ENCODE peak calls at places on chromosomes 1 and 21, in five cellular contexts. J is A549, D is mucosa of descending colon, W is mammary epithelial cell, Y is fibroblast of the aortic adventitia. A is an unnamed sample.

GRCh38 chr1:222392571-222392970 is 155.3 kb downstream of the HHIPL2 start:
- DNase-seq in D (no peak), J (no peak), W (no peak), Y (peak), A (no peak)

GRCh38 chr1:35031103-35031452 is 667 bp downstream of the ZMYM6 start:
- DNase-seq in J (peak), Y (peak), D (peak), W (peak), A (peak)

GRCh38 chr1:82162526-82163420 is 362.0 kb downstream of the ADGRL2 start:
- DNase-seq in J (no peak), W (no peak), Y (no peak), D (no peak), A (no peak)

GRCh38 chr1:232378266-232379041 is 251.5 kb downstream of the SIPA1L2 start:
- DNase-seq in D (no peak), J (no peak), Y (no peak), W (no peak), A (no peak)

GRCh38 chr1:39895096-39895495 is 6.6 kb downstream of the MYCL start:
- DNase-seq in Y (peak), D (no peak), J (no peak), W (peak), A (no peak)

GRCh38 chr21:41622831-41623548 is 115.0 kb upstream of the TMPRSS2 start:
- DNase-seq in J (no peak), Y (no peak), D (no peak), W (no peak), A (no peak)

GRCh38 chr1:208137144-208137682 is 107.0 kb downstream of the PLXNA2 start:
- DNase-seq in J (no peak), D (no peak), Y (peak), W (peak), A (no peak)

GRCh38 chr1:153397056-153397923 is 6.4 kb upstream of the S100A8 start:
- DNase-seq in Y (no peak), W (no peak), D (no peak), J (no peak), A (no peak)

GRCh38 chr1:208821939-208822338 is 577.8 kb upstream of the PLXNA2 start:
- DNase-seq in W (no peak), Y (no peak), J (no peak), D (no peak), A (no peak)

GRCh38 chr1:157540160-157540748 is 12.1 kb downstream of the FCRL5 start:
- DNase-seq in W (no peak), J (no peak), D (no peak), Y (no peak), A (no peak)

GRCh38 chr1:160437432-160438319 is 37.3 kb downstream of the VANGL2 start:
- DNase-seq in D (peak), J (no peak), Y (no peak), W (no peak), A (no peak)

GRCh38 chr1:234542211-234542850 is 63.4 kb upstream of the TARBP1 start:
- DNase-seq in J (no peak), D (no peak), W (no peak), Y (no peak), A (no peak)

GRCh38 chr1:211551628-211552465 is 27.1 kb downstream of the SLC30A1 start:
- DNase-seq in J (no peak), W (peak), D (no peak), Y (peak), A (peak)

GRCh38 chr1:36385410-36386261 is at the start of gene STK40:
- DNase-seq in J (peak), W (peak), Y (peak), D (peak), A (peak)

GRCh38 chr1:25952851-25953401 is 44.9 kb downstream of the PAFAH2 start:
- DNase-seq in J (no peak), Y (peak), W (no peak), D (peak), A (no peak)

GRCh38 chr1:152473887-152474537 is 36.6 kb upstream of the LCE5A start:
- DNase-seq in J (no peak), W (peak), Y (peak), D (no peak), A (no peak)

GRCh38 chr1:66476774-66477173 is 57.2 kb upstream of the SGIP1 start:
- DNase-seq in D (no peak), Y (no peak), W (no peak), J (no peak), A (no peak)

GRCh38 chr1:81695741-81696140 is 105.0 kb upstream of the ADGRL2 start:
- DNase-seq in W (peak), Y (peak), J (no peak), D (peak), A (no peak)

GRCh38 chr1:103529746-103530145 is 4.2 kb downstream of the RNPC3 start:
- DNase-seq in W (peak), J (no peak), Y (no peak), D (no peak), A (no peak)

GRCh38 chr1:91529856-91530255 is 29.2 kb downstream of the CDC7 start:
- DNase-seq in D (peak), W (peak), J (no peak), Y (peak), A (peak)

GRCh38 chr21:33839167-33839716 is 76.4 kb downstream of the ATP5PO start:
- DNase-seq in W (no peak), D (no peak), Y (no peak), J (no peak), A (no peak)

GRCh38 chr1:205849619-205850355 is at the start of gene PM20D1:
- DNase-seq in Y (peak), D (peak), J (no peak), W (no peak), A (peak)

GRCh38 chr1:94401206-94401605 is 17.0 kb upstream of the ABCD3 start:
- DNase-seq in J (no peak), D (no peak), W (peak), Y (no peak), A (no peak)

GRCh38 chr1:55894521-55894920 is 679.4 kb upstream of the USP24 start:
- DNase-seq in J (no peak), D (no peak), W (no peak), Y (peak), A (no peak)

GRCh38 chr1:213194383-213194782 is 143.3 kb downstream of the RPS6KC1 start:
- DNase-seq in J (no peak), Y (no peak), W (no peak), D (no peak), A (no peak)

GRCh38 chr1:165668184-165668583 is 30.2 kb downstream of the ALDH9A1 start:
- DNase-seq in D (no peak), J (no peak), W (no peak), Y (no peak), A (no peak)
- TF ChIP-seq CTCF in D (no peak), J (no peak), W (no peak), Y (no peak), A (no peak)

DNA sequence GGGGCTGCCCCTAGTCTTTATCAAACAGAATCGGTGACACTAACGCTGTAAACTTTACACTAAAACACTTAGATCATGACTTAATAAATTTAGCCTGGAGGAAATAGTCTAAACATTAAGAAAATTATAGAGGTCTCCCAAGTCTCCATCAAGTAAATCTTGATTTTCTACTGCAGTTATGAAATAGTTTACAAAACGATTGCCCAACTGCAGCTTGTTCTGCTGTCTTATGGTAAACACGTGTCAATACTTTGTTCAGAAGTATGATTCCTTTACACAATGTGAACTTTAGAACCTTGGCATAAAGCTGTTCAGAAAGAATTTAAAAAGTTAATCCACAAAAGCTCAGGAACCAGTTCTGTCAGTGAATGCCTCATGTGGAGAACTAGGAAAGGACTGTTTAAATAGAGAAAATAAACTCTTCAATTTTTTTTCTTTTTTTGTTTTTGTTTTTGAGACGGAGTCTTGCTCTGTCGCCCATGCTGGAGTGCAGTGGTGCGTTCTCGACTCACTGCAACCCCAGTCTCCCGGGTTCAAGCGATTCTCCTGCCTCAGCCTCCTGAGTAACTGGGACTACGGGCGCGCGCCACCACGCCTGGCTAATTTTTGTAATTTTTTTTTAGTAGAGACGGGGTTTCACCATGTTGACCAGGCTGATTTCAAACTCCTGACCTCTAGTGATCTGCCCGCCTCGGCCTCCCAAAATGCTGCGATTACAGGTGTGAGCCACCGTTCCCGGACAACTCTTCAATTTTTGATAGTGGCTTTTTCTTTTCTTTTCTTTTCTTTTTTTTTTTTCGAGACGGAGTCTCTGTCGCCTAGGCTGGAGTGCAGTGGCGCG is 1.6 kb downstream of the DDI2 start:
- DNase-seq in Y (peak), J (no peak), D (peak), W (peak), A (no peak)
- TF ChIP-seq CTCF in Y (no peak), J (no peak), D (no peak), W (no peak), A (no peak)

DNA sequence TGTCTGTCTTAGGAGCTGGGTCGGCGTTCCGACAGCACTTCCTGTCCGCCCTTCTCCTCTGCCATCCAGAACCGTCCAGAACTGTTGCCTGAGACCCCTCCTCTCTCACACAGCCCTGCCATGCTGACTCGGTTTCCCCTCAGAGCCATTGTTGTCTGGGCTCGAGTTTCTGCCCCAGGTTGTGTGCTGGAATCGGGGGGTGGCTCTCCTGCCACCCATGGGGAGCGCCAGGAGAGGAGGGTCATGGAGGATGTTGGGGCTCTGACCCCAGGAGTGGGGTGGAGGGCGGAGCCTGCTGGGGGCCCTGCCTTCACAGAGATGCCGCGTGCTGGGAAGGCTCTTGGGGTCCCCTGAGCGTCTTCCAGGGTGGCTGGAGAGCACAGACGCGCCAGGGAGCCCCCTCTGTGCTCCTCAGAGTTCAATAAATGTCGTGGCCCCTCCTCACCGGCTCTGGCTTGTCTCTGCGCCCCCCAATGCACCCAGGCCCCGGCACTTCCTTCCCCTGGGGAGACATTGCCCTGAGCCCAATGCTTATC is 39.5 kb upstream of the COL6A1 start:
- DNase-seq in D (no peak), J (no peak), W (no peak), Y (no peak), A (no peak)
- TF ChIP-seq CTCF in D (no peak), J (no peak), W (no peak), Y (no peak), A (no peak)

GRCh38 chr1:218364028-218364710 is 19.0 kb downstream of the TGFB2 start:
- DNase-seq in W (no peak), D (no peak), Y (peak), J (no peak), A (no peak)
- TF ChIP-seq CTCF in W (no peak), D (no peak), Y (no peak), J (no peak), A (no peak)